ENCODE peak calls at places on chromosomes 13 and 19, in four cellular contexts. W, K, M and F are unnamed samples.
A peak's percentile ranks its signal among the peaks of the same experiment; 100 is the strongest.

GRCh38 chr19:29809795-29810503 is 1.8 kb upstream of the CCNE1 start:
- DNase-seq in W (no peak), K (no peak), M (no peak), F (no peak)

GRCh38 chr19:916645-917322 is 349 bp upstream of the KISS1R start:
- DNase-seq in W (peak; percentile 56), K (peak; percentile 48), M (peak; percentile 74), F (no peak)

GRCh38 chr19:734716-735115 is 16.2 kb upstream of the MISP start:
- DNase-seq in W (no peak), K (no peak), M (no peak), F (no peak)

GRCh38 chr13:64810701-64811258 is 2419.4 kb downstream of the PCDH9 start:
- DNase-seq in W (no peak), K (no peak), M (no peak), F (no peak)

GRCh38 chr13:75986818-75987217 is 350.7 kb downstream of the LMO7 start:
- DNase-seq in W (no peak), K (no peak), M (no peak), F (peak; percentile 57)

GRCh38 chr13:39803156-39803555 is 147.7 kb downstream of the COG6 start:
- DNase-seq in W (no peak), K (no peak), M (no peak), F (no peak)

GRCh38 chr19:18483119-18483518 is 38.8 kb downstream of the ELL start:
- DNase-seq in W (no peak), K (no peak), M (no peak), F (no peak)

GRCh38 chr13:23391752-23392151 is 41.8 kb downstream of the SACS start:
- DNase-seq in W (no peak), K (no peak), M (no peak), F (no peak)

GRCh38 chr13:44749906-44750305 is 173.8 kb upstream of the TSC22D1 start:
- DNase-seq in W (no peak), K (no peak), M (no peak), F (no peak)

GRCh38 chr13:77387607-77388200 is 60.8 kb upstream of the MYCBP2 start:
- DNase-seq in W (no peak), K (no peak), M (no peak), F (no peak)

GRCh38 chr19:41264581-41265375 is 606 bp downstream of the HNRNPUL1 start:
- DNase-seq in W (peak; percentile 46), K (peak; percentile 46), M (peak; percentile 74), F (no peak)

GRCh38 chr13:30779608-30780007 is 44.3 kb downstream of the ALOX5AP start:
- DNase-seq in W (no peak), K (no peak), M (no peak), F (no peak)

GRCh38 chr13:80547885-80548284 is 207.0 kb upstream of the SPRY2 start:
- DNase-seq in W (no peak), K (no peak), M (no peak), F (no peak)

GRCh38 chr19:2097330-2098327 is 914 bp downstream of the IZUMO4 start:
- DNase-seq in W (no peak), K (no peak), M (no peak), F (no peak)

GRCh38 chr13:96179309-96179708 is 89.4 kb downstream of the HS6ST3 start:
- DNase-seq in W (no peak), K (no peak), M (no peak), F (no peak)

GRCh38 chr13:72820156-72820897 is 38.4 kb downstream of the PIBF1 start:
- DNase-seq in W (no peak), K (no peak), M (no peak), F (no peak)

GRCh38 chr19:55624109-55625003 is at the start of gene ZNF784:
- DNase-seq in W (peak; percentile 82), K (peak; percentile 92), M (peak; percentile 97), F (no peak)

GRCh38 chr13:111215081-111216047 is 100.3 kb downstream of the ARHGEF7 start:
- DNase-seq in W (no peak), K (no peak), M (no peak), F (no peak)

GRCh38 chr19:41993612-41994483 is at the start of gene ATP1A3:
- DNase-seq in W (no peak), K (peak; percentile 79), M (peak; percentile 98), F (no peak)

GRCh38 chr19:47618771-47619170 is 9.8 kb downstream of the BICRA start:
- DNase-seq in W (no peak), K (no peak), M (no peak), F (no peak)

GRCh38 chr13:63408227-63409202 is 1992.9 kb upstream of the PCDH20 start:
- DNase-seq in W (no peak), K (no peak), M (no peak), F (no peak)

GRCh38 chr19:18364826-18365528 is 21.0 kb upstream of the GDF15 start:
- DNase-seq in W (peak; percentile 97), K (peak; percentile 38), M (peak; percentile 56), F (no peak)

GRCh38 chr19:38035515-38036495 is 128.8 kb downstream of the SIPA1L3 start:
- DNase-seq in W (peak; percentile 6), K (no peak), M (no peak), F (no peak)

GRCh38 chr19:41089955-41090354 is 1.7 kb downstream of the CYP2A13 start:
- DNase-seq in W (no peak), K (peak; percentile 51), M (no peak), F (no peak)

GRCh38 chr19:1473056-1473400 is 6.0 kb downstream of the C19orf25 start:
- DNase-seq in W (no peak), K (no peak), M (no peak), F (no peak)

GRCh38 chr19:45591004-45591637 is 6.5 kb upstream of the OPA3 start:
- DNase-seq in W (peak; percentile 64), K (peak; percentile 84), M (peak; percentile 80), F (no peak)

GRCh38 chr13:39407138-39407537 is 195.9 kb downstream of the LHFPL6 start:
- DNase-seq in W (no peak), K (no peak), M (no peak), F (no peak)

GRCh38 chr13:39273953-39274352 is 235.7 kb downstream of the NHLRC3 start:
- DNase-seq in W (no peak), K (peak; percentile 15), M (no peak), F (no peak)

GRCh38 chr19:339262-339887 is 5.2 kb downstream of the MIER2 start:
- DNase-seq in W (no peak), K (no peak), M (no peak), F (no peak)

GRCh38 chr19:31539386-31539785 is 190.2 kb upstream of the TSHZ3 start:
- DNase-seq in W (no peak), K (no peak), M (no peak), F (no peak)
- TF ChIP-seq CBFB in W (no peak), K (no peak), M (no peak), F (no peak)

GRCh38 chr13:51801631-51802099 is 2.3 kb downstream of the DHRS12 start:
- DNase-seq in W (no peak), K (no peak), M (no peak), F (no peak)
- TF ChIP-seq CBFB in W (no peak), K (no peak), M (no peak), F (no peak)

DNA sequence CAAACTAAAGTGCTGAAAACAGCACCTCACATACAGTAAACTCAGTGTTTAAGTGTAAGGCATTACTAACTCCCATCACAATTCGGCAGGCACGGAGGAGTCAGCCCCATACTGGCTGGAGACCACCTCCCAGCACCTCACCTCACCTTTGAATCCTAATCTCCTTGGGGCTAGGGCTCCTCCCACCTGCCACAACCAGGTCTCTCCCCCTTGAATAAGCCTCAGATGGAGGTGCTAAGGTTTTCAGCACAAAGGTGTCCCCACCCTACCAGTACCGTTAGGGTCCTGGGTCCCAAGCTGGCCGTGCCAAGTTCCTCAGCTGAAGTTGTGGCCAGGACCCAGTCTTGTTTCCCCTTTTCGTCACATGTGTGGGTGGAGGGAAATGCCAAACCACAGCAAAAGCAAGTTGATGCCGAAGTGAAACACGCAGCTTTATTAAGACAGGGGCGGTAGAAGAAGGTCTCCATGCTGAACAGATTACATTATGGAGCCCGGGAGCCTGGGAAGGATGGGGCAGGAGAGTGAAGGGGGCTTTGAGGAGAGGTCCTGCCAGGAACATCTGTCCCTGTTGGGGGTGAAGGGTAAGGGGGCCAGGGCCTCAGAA is at the start of gene IGFLR1:
- DNase-seq in W (no peak), K (no peak), M (no peak), F (peak; percentile 64)
- TF ChIP-seq CBFB in W (no peak), K (no peak), M (no peak), F (peak; percentile 99)

GRCh38 chr19:35120492-35120891 is 4.9 kb downstream of the FXYD3 start:
- DNase-seq in W (no peak), K (no peak), M (no peak), F (no peak)
- TF ChIP-seq CBFB in W (no peak), K (no peak), M (no peak), F (no peak)

GRCh38 chr13:113192902-113193301 is 15.6 kb downstream of the PCID2 start:
- DNase-seq in W (no peak), K (no peak), M (no peak), F (no peak)
- TF ChIP-seq CBFB in W (no peak), K (no peak), M (no peak), F (no peak)